ENCODE peak calls at places on chromosomes 7 and 10, in five cellular contexts. W, S, N, B and J are unnamed samples.

GRCh38 chr7:2175514-2175913 is 57.2 kb downstream of the MAD1L1 start:
- DNase-seq in W (peak; percentile 33), S (no peak), N (no peak), B (peak; percentile 48), J (peak; percentile 79)

GRCh38 chr10:73404690-73405089 is 9.2 kb downstream of the ANXA7 start:
- DNase-seq in W (no peak), S (no peak), N (no peak), B (no peak), J (no peak)

GRCh38 chr10:115335366-115335765 is 242.2 kb downstream of the ATRNL1 start:
- DNase-seq in W (no peak), S (no peak), N (no peak), B (no peak), J (no peak)

GRCh38 chr7:151558575-151558974 is 38.9 kb upstream of the RHEB start:
- DNase-seq in W (no peak), S (no peak), N (no peak), B (no peak), J (no peak)

GRCh38 chr7:70693690-70694356 is 438.1 kb upstream of the GALNT17 start:
- DNase-seq in W (no peak), S (no peak), N (no peak), B (peak; percentile 78), J (no peak)

GRCh38 chr7:47474937-47475879 is 106.7 kb downstream of the TNS3 start:
- DNase-seq in W (peak; percentile 76), S (peak; percentile 82), N (peak; percentile 76), B (peak; percentile 91), J (peak; percentile 75)

GRCh38 chr10:128186959-128187787 is 61.0 kb upstream of the MKI67 start:
- DNase-seq in W (no peak), S (no peak), N (no peak), B (no peak), J (no peak)

GRCh38 chr7:112211348-112211907 is 4.9 kb downstream of the ZNF277 start:
- DNase-seq in W (no peak), S (no peak), N (no peak), B (no peak), J (no peak)

GRCh38 chr10:59997807-59998525 is 91.6 kb upstream of the CCDC6 start:
- DNase-seq in W (no peak), S (no peak), N (no peak), B (peak; percentile 17), J (no peak)

GRCh38 chr10:133298466-133298865 is 10.2 kb downstream of the TUBGCP2 start:
- DNase-seq in W (no peak), S (no peak), N (no peak), B (no peak), J (no peak)

GRCh38 chr10:72012801-72013200 is 48.6 kb downstream of the CHST3 start:
- DNase-seq in W (no peak), S (no peak), N (no peak), B (no peak), J (no peak)

GRCh38 chr7:8963722-8964121 is 530.3 kb downstream of the NXPH1 start:
- DNase-seq in W (no peak), S (no peak), N (no peak), B (no peak), J (no peak)

GRCh38 chr10:75788394-75789205 is 357.2 kb downstream of the LRMDA start:
- DNase-seq in W (no peak), S (no peak), N (no peak), B (peak; percentile 61), J (no peak)

GRCh38 chr7:105136221-105136620 is 122.2 kb downstream of the KMT2E start:
- DNase-seq in W (no peak), S (peak; percentile 22), N (no peak), B (no peak), J (no peak)

GRCh38 chr10:17430647-17431355 is 23.6 kb downstream of the ST8SIA6 start:
- DNase-seq in W (peak; percentile 30), S (peak; percentile 71), N (peak; percentile 43), B (peak; percentile 70), J (peak; percentile 78)

GRCh38 chr7:18491871-18492270 is 3.7 kb upstream of the HDAC9 start:
- DNase-seq in W (no peak), S (no peak), N (no peak), B (no peak), J (no peak)

GRCh38 chr7:148863324-148863723 is 20.8 kb downstream of the EZH2 start:
- DNase-seq in W (no peak), S (no peak), N (no peak), B (no peak), J (no peak)

GRCh38 chr7:106167439-106168136 is 55.5 kb upstream of the SYPL1 start:
- DNase-seq in W (no peak), S (no peak), N (no peak), B (no peak), J (no peak)

GRCh38 chr10:32239770-32240169 is 107.2 kb downstream of the EPC1 start:
- DNase-seq in W (no peak), S (no peak), N (no peak), B (no peak), J (no peak)

GRCh38 chr10:79139124-79139835 is 70.5 kb downstream of the ZMIZ1 start:
- DNase-seq in W (no peak), S (no peak), N (no peak), B (peak; percentile 51), J (peak; percentile 76)